ENCODE peak calls at places on chromosomes 6 and 20, in five cellular contexts. J is sigmoid colon, E is H1, Z is Panc1, C is HCT116. R is an unnamed sample.

GRCh38 chr6:146650799-146651481 is 52.2 kb downstream of the ADGB start:
- DNase-seq in C (no peak), Z (no peak), E (no peak), J (no peak), R (no peak)

GRCh38 chr6:35035481-35036030 is 105.6 kb downstream of the TCP11 start:
- DNase-seq in Z (no peak), J (no peak), C (no peak), E (no peak), R (no peak)

GRCh38 chr6:129317931-129318820 is 391.8 kb downstream of the ARHGAP18 start:
- DNase-seq in E (no peak), C (no peak), J (no peak), Z (no peak), R (no peak)

GRCh38 chr20:9256359-9256758 is 187.5 kb downstream of the PLCB4 start:
- DNase-seq in E (no peak), C (no peak), J (no peak), Z (no peak), R (no peak)

GRCh38 chr6:25652007-25652515 is at the start of gene SCGN:
- DNase-seq in Z (no peak), J (no peak), E (peak; percentile 89), C (no peak), R (no peak)

GRCh38 chr6:20564269-20564668 is 30.0 kb downstream of the CDKAL1 start:
- DNase-seq in C (peak; percentile 19), J (no peak), Z (no peak), E (no peak), R (no peak)

GRCh38 chr20:63624486-63624885 is 2.4 kb downstream of the GMEB2 start:
- DNase-seq in C (no peak), E (no peak), Z (no peak), J (no peak), R (no peak)

GRCh38 chr6:118890997-118891790 is 2.8 kb upstream of the ASF1A start:
- DNase-seq in C (no peak), Z (no peak), J (no peak), E (no peak), R (no peak)

GRCh38 chr6:4849214-4849613 is 73.0 kb downstream of the CDYL start:
- DNase-seq in J (no peak), Z (no peak), E (no peak), C (no peak), R (no peak)

GRCh38 chr6:102986086-102986485 is 1592.6 kb downstream of the GRIK2 start:
- DNase-seq in J (no peak), E (no peak), C (no peak), Z (no peak), R (no peak)

GRCh38 chr20:53869466-53870258 is 200.7 kb downstream of the BCAS1 start:
- DNase-seq in E (no peak), J (peak; percentile 71), Z (peak; percentile 84), C (peak; percentile 84), R (no peak)

GRCh38 chr6:11437824-11438459 is 99.6 kb upstream of the TMEM170B start:
- DNase-seq in C (no peak), J (no peak), E (no peak), Z (no peak), R (no peak)

GRCh38 chr20:23027721-23028120 is 7.4 kb upstream of the SSTR4 start:
- DNase-seq in J (no peak), C (no peak), E (no peak), Z (no peak), R (no peak)

GRCh38 chr6:114344216-114344970 is 1.6 kb upstream of the HS3ST5 start:
- DNase-seq in C (no peak), E (no peak), J (no peak), Z (no peak), R (no peak)

GRCh38 chr6:25223421-25224052 is 55.6 kb upstream of the CARMIL1 start:
- DNase-seq in C (peak; percentile 61), J (no peak), E (peak; percentile 73), Z (peak; percentile 45), R (no peak)

GRCh38 chr20:57679113-57679512 is 30.7 kb downstream of the PMEPA1 start:
- DNase-seq in J (no peak), C (no peak), E (no peak), Z (no peak), R (no peak)

GRCh38 chr6:87756858-87757257 is 54.8 kb upstream of the AKIRIN2 start:
- DNase-seq in J (no peak), C (no peak), E (no peak), Z (no peak), R (no peak)

GRCh38 chr6:100719883-100720682 is 161.0 kb downstream of the ASCC3 start:
- DNase-seq in J (no peak), C (peak; percentile 8), Z (no peak), E (no peak), R (no peak)

GRCh38 chr6:136780972-136781371 is 11.3 kb downstream of the MAP3K5 start:
- DNase-seq in E (no peak), J (no peak), Z (no peak), C (no peak), R (no peak)

GRCh38 chr6:85449818-85450577 is at the start of gene NT5E:
- DNase-seq in E (peak; percentile 89), J (peak; percentile 87), C (no peak), Z (no peak), R (no peak)

GRCh38 chr20:20710847-20711315 is 1.6 kb downstream of the RALGAPA2 start:
- DNase-seq in C (no peak), Z (no peak), E (no peak), J (no peak), R (peak; percentile 87)

GRCh38 chr6:13508711-13509705 is 21.6 kb upstream of the GFOD1 start:
- DNase-seq in Z (no peak), J (no peak), C (no peak), E (peak; percentile 40), R (no peak)

GRCh38 chr6:98957440-98957839 is 9.7 kb upstream of the FBXL4 start:
- DNase-seq in Z (no peak), C (peak; percentile 33), E (no peak), J (no peak), R (no peak)

GRCh38 chr6:38861957-38862401 is 146.9 kb downstream of the DNAH8 start:
- DNase-seq in E (no peak), Z (no peak), C (no peak), J (no peak), R (no peak)

GRCh38 chr20:6837730-6838129 is 70.2 kb downstream of the BMP2 start:
- DNase-seq in C (no peak), Z (no peak), J (no peak), E (no peak), R (no peak)

GRCh38 chr20:18904192-18904591 is 90.6 kb downstream of the SCP2D1 start:
- DNase-seq in E (no peak), J (no peak), Z (no peak), C (no peak), R (no peak)

GRCh38 chr20:39849664-39850063 is 839.4 kb downstream of the MAFB start:
- DNase-seq in Z (no peak), E (no peak), C (no peak), J (peak; percentile 89), R (no peak)

GRCh38 chr6:14703586-14703985 is 542.3 kb upstream of the JARID2 start:
- DNase-seq in Z (no peak), C (no peak), E (no peak), J (no peak), R (no peak)
- H3K4me1 ChIP-seq in Z (no peaks in the 10 kb centered on the region), C (no peaks in the 10 kb centered on the region), E (no peaks in the 10 kb centered on the region), J (peaks cover 16% of the 10 kb centered on the region), R (peaks cover 16% of the 10 kb centered on the region)

GRCh38 chr20:48744515-48744914 is 83.3 kb downstream of the PREX1 start:
- DNase-seq in J (no peak), Z (no peak), C (no peak), E (no peak), R (no peak)
- TF ChIP-seq POLR2AphosphoS5 in J (no peak), Z (no peak), C (no peak), E (no peak), R (no peak)

GRCh38 chr6:40039042-40039441 is 104.8 kb upstream of the MOCS1 start:
- DNase-seq in C (no peak), E (no peak), Z (no peak), J (no peak), R (peak; percentile 86)

GRCh38 chr6:40037271-40037670 is 103.0 kb upstream of the MOCS1 start:
- DNase-seq in Z (no peak), C (no peak), J (no peak), E (no peak), R (peak; percentile 87)

GRCh38 chr6:40036186-40036585 is 101.9 kb upstream of the MOCS1 start:
- DNase-seq in E (no peak), Z (no peak), J (no peak), C (no peak), R (no peak)

GRCh38 chr6:40042232-40042631 is 108.0 kb upstream of the MOCS1 start:
- DNase-seq in Z (no peak), J (no peak), C (no peak), E (no peak), R (no peak)

DNA sequence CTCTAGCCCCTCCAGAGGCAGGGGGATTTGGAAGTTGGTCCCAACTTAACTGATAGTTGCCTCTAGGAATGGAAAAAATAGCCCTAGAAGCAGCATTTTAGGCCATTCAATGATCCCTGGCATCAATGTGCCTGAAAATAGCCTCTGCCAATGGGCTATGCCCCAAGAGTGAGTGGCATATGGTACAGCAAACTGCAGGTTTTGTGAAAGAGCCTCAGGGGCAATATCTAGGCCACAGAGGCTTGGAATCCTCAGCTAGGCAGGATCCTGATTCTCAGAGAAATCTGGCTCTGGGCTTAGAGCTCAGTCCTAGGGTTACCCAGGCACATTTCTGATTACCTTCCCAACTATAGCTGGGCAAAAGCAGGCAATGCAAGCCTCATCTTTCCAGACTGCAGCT is 104.4 kb upstream of the MOCS1 start:
- DNase-seq in J (no peak), Z (no peak), E (no peak), C (no peak), R (no peak)
- H3K4me1 ChIP-seq in J (no peaks in the 10 kb centered on the region), Z (no peaks in the 10 kb centered on the region), E (peaks cover 5% of the 10 kb centered on the region), C (no peaks in the 10 kb centered on the region), R (no peaks in the 10 kb centered on the region)

DNA sequence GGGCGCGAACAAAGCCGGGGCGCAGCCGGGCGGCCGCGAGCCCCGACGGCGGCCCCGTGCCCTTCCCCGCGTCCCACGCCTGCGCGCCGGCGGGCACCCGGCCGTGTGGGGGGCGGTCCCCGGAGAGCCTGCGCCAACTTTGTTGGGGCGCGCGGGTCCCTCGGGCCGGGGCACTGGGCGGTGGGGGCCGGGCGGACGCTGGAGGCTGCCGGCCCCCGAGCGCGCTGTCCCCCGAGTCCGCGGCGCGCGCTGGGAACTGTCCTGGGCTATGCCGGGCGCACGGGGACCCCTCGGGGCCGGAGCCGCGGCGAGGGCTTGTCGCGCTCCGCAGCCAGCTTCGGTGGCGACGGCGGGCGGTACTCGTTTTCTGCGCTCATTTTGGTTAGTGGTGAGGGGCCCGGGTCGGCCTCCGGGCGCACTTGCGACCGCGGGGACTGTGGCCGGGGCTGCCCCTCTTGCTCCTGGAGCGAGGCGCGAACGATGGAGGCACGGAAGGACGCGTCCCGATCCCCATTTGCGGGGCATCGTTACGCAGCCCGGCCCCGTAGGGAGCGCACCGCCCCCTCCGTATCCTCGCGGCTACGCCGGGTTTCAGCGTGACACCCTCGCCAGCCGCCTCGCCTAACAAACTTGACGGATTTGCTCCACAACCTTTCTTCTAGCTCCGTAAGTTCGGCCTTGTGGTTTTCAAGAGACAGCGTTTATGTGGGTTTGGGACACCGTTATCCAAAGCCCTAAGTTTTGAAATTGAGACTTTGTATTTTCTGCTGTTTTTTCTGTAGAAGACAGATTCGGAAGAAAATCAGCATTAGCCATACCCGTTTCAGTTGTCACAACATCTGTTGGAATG is 632 bp downstream of the SS18L1 start:
- DNase-seq in C (no peak), J (peak; percentile 80), E (no peak), Z (no peak), R (no peak)
- TF ChIP-seq POLR2AphosphoS5 in C (peak; percentile 23), J (no peak), E (no peak), Z (no peak), R (peak; percentile 82)

GRCh38 chr6:57259064-57259463 is 37.0 kb upstream of the RAB23 start:
- DNase-seq in E (no peak), Z (no peak), J (no peak), C (no peak), R (no peak)
- H3K4me1 ChIP-seq in E (no peaks in the 10 kb centered on the region), Z (no peaks in the 10 kb centered on the region), J (peaks cover 77% of the 10 kb centered on the region), C (no peaks in the 10 kb centered on the region), R (peaks cover 56% of the 10 kb centered on the region)